ENCODE peak calls at places on chromosomes 5 and 9, in six cellular contexts. J is small intestine, G is transverse colon, K is left ventricle myocardium inferior, F is HL-60, H is heart left ventricle. M is an unnamed sample.
A peak's percentile ranks its signal among the peaks of the same experiment; 100 is the strongest.

GRCh38 chr5:61567337-61567736 is 235.3 kb downstream of the ZSWIM6 start:
- DNase-seq in K (no peak), F (no peak), G (no peak), H (no peak), J (no peak), M (no peak)

GRCh38 chr5:13660072-13660471 is 284.4 kb downstream of the DNAH5 start:
- DNase-seq in K (no peak), H (no peak), G (no peak), J (no peak), F (no peak), M (no peak)

GRCh38 chr9:127173063-127173462 is 50.6 kb upstream of the ANGPTL2 start:
- DNase-seq in H (no peak), F (no peak), G (no peak), K (peak; percentile 5), J (no peak), M (no peak)

GRCh38 chr9:125494555-125494920 is 212.5 kb downstream of the MAPKAP1 start:
- DNase-seq in H (no peak), K (no peak), G (no peak), F (no peak), J (no peak), M (no peak)

GRCh38 chr9:137441289-137441934 is at the start of gene ENTPD8:
- DNase-seq in G (peak; percentile 89), F (no peak), H (peak; percentile 27), K (no peak), J (peak; percentile 90), M (no peak)

GRCh38 chr9:121637441-121638222 is 13.8 kb upstream of the DAB2IP start:
- DNase-seq in K (no peak), H (no peak), J (peak; percentile 52), G (no peak), F (no peak), M (no peak)

GRCh38 chr5:38765461-38765861 is 80.4 kb upstream of the OSMR start:
- DNase-seq in F (no peak), K (no peak), H (no peak), G (no peak), J (no peak), M (no peak)

GRCh38 chr9:81610739-81611107 is 78.6 kb downstream of the TLE1 start:
- DNase-seq in H (no peak), G (no peak), F (no peak), K (no peak), J (no peak), M (no peak)

GRCh38 chr5:40904205-40904993 is 4.9 kb upstream of the C7 start:
- DNase-seq in F (peak; percentile 56), H (peak; percentile 65), G (peak; percentile 70), J (peak; percentile 84), K (peak; percentile 53), M (peak; percentile 59)

GRCh38 chr5:160233215-160233614 is 3.9 kb downstream of the FABP6 start:
- DNase-seq in H (no peak), G (no peak), F (no peak), J (no peak), K (no peak), M (no peak)

GRCh38 chr9:121372563-121373400 is 2.7 kb upstream of the STOM start:
- DNase-seq in F (no peak), K (no peak), G (no peak), H (no peak), J (peak; percentile 26), M (no peak)

GRCh38 chr9:133558191-133559126 is 24.0 kb downstream of the ADAMTSL2 start:
- DNase-seq in G (no peak), J (no peak), K (peak; percentile 56), H (peak; percentile 61), F (peak; percentile 33), M (peak; percentile 54)

GRCh38 chr9:1829719-1830118 is 185.4 kb upstream of the SMARCA2 start:
- DNase-seq in H (no peak), K (no peak), F (no peak), G (no peak), J (no peak), M (no peak)

GRCh38 chr5:159854916-159855315 is 61.4 kb upstream of the ADRA1B start:
- DNase-seq in F (no peak), J (no peak), G (no peak), H (no peak), K (no peak), M (no peak)

GRCh38 chr9:6123402-6123801 is 92.2 kb upstream of the IL33 start:
- DNase-seq in F (no peak), G (no peak), H (no peak), K (no peak), J (no peak), M (no peak)

GRCh38 chr5:65822696-65823095 is 100.7 kb downstream of the NLN start:
- DNase-seq in J (no peak), K (no peak), H (no peak), G (no peak), F (no peak), M (no peak)

GRCh38 chr5:158938181-158938580 is 161.5 kb downstream of the EBF1 start:
- DNase-seq in G (no peak), J (no peak), H (peak; percentile 42), F (no peak), K (peak; percentile 27), M (no peak)

GRCh38 chr9:69602768-69603167 is 69.4 kb downstream of the APBA1 start:
- DNase-seq in J (no peak), K (no peak), F (no peak), G (no peak), H (no peak), M (no peak)

GRCh38 chr9:95775191-95775590 is 100.3 kb upstream of the ERCC6L2 start:
- DNase-seq in J (no peak), G (no peak), F (no peak), K (no peak), H (no peak), M (no peak)

DNA sequence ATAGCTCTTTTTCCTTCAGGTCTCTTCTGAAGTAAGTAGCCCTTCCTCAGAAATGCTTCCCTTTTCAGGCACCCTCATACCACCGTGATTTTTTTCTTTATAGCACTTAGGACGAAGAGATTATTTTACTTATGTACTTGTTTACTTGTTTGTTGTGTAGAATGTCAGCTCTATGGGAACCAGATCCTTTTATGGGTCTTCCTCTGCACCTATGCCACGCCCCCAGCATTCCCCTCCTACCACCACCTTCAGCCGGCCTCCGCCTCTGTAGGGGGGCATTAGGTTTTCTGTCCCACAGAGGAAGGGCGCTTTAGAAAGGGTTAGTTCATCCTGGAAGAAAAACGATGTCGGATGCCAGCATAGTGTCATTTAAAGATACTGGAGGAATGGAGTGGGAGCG is 1.8 kb downstream of the CDKN2B-AS1 start:
- DNase-seq in F (no peak), G (no peak), H (no peak), K (no peak), J (no peak), M (no peak)
- H3K27me3 ChIP-seq in F (no peaks in the 10 kb centered on the region), G (peaks cover 46% of the 10 kb centered on the region), H (peaks cover 28% of the 10 kb centered on the region), K (peaks cover 61% of the 10 kb centered on the region), J (peaks cover 2% of the 10 kb centered on the region), M (no peaks in the 10 kb centered on the region)

GRCh38 chr5:174147551-174147950 is 102.0 kb downstream of the NSG2 start:
- DNase-seq in H (no peak), J (no peak), G (no peak), K (no peak), F (no peak), M (no peak)

GRCh38 chr5:174146556-174146955 is 101.0 kb downstream of the NSG2 start:
- DNase-seq in K (no peak), H (no peak), F (no peak), G (no peak), J (no peak), M (no peak)

GRCh38 chr5:174145821-174146220 is 100.3 kb downstream of the NSG2 start:
- DNase-seq in G (no peak), K (no peak), J (no peak), H (no peak), F (no peak), M (no peak)

GRCh38 chr5:174141398-174141797 is 95.9 kb downstream of the NSG2 start:
- DNase-seq in J (no peak), K (no peak), F (no peak), G (no peak), H (no peak), M (no peak)

DNA sequence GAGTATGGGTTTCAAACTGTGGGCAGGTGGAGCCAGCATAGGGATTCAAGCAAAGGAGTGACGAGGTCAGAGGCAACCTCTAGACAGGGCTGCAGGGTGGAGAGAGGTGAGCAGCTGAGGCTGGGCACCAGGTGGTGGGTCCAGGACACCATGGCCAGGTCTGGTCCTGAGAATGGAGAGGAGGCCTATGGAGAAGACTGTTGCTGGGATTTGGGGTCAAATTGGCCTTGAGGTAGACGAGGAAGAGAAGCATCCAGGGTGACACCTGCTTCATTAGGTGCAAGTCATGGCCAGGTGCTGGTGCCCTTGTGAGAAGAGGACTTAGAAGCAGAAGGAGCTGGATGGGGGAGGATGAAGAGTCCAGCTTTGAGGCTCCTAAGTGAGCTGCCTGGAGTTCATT is 99.6 kb downstream of the NSG2 start:
- DNase-seq in K (no peak), G (no peak), J (no peak), H (no peak), F (no peak), M (no peak)
- H3K27ac ChIP-seq in K (no peak overlapping the region), G (no peak overlapping the region), J (no peak overlapping the region), H (no peak overlapping the region), F (no peak overlapping the region), M (no peak overlapping the region)

DNA sequence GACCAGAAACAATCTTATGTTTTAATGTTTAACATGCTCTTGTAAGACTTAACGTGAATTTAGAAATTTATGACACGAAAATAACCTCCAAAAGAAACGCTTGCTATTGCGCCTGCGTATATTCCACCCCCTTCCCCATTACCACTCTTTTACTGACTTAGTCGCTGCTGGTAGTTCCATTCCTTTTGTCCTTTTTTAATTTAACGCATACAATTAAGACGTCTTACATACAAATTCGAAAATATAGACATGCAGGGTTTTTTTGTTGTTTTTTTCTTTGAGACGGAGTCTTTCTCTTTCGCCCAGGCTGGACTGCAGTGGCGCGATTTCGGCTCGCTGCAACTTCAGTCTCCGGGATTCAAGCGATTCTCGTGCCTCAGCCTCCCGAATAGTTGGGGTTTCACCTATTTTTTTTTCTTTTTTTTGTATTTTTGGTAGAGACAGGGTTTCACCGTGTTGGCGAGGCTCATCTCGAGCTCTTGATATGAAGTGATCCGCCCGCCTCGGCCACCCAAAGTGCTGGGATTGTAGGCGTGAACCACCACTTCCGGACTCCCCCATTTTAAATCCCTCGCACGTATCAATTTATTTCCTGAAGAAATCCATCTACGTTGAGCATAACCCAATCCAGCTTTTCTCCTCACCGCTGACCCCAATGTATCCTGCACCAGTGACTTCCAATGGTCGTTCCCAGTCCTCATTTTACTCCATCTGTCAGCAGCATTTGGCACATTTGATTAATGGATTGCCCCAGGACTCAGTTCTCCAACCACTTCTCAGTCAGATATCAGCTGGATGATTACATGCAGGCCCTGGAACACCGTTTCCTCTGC is 678 bp upstream of the MED7 start:
- DNase-seq in H (peak; percentile 75), K (peak; percentile 51), J (no peak), F (peak; percentile 19), G (peak; percentile 44), M (no peak)
- H3K4me3 ChIP-seq in H (peak overlapping the region; percentile 95), K (peak overlapping the region; percentile 98), J (peak overlapping the region; percentile 3), F (peak overlapping the region; percentile 55), G (peak overlapping the region; percentile 100), M (peak overlapping the region; percentile 94)

GRCh38 chr5:176793343-176793699 is 17.0 kb upstream of the UNC5A start:
- DNase-seq in H (no peak), F (no peak), K (no peak), J (no peak), G (no peak), M (no peak)

GRCh38 chr5:176796411-176796810 is 13.9 kb upstream of the UNC5A start:
- DNase-seq in K (no peak), F (no peak), H (no peak), J (no peak), G (no peak), M (no peak)

GRCh38 chr5:176792584-176793342 is 17.6 kb upstream of the UNC5A start:
- DNase-seq in H (no peak), J (no peak), F (no peak), G (no peak), K (no peak), M (no peak)

GRCh38 chr5:176794509-176794908 is 15.8 kb upstream of the UNC5A start:
- DNase-seq in F (no peak), G (no peak), K (no peak), J (no peak), H (no peak), M (no peak)

GRCh38 chr5:176793736-176794135 is 16.6 kb upstream of the UNC5A start:
- DNase-seq in K (no peak), H (no peak), J (no peak), G (no peak), F (no peak), M (no peak)
- H3K27me3 ChIP-seq in K (peaks cover 100% of the 10 kb centered on the region), H (peaks cover 91% of the 10 kb centered on the region), J (peaks cover 24% of the 10 kb centered on the region), G (peaks cover 88% of the 10 kb centered on the region), F (peaks cover 7% of the 10 kb centered on the region), M (peaks cover 9% of the 10 kb centered on the region)